ENCODE peak calls at places on chromosomes 6 and 20, in seven cellular contexts. E is tibial nerve; N is tibial artery; R is fibroblast of lung; P is CD8-positive, alpha-beta memory T cell; S is MM.1S; A is cardiac muscle cell. G is an unnamed sample.
A peak's percentile ranks its signal among the peaks of the same experiment; 100 is the strongest.

GRCh38 chr6:14276667-14277404 is 159.3 kb downstream of the CD83 start:
- DNase-seq in E (no peak), N (no peak), R (no peak), P (no peak), S (peak; percentile 71), A (no peak), G (no peak)

GRCh38 chr20:50663095-50663821 is 28.1 kb downstream of the RIPOR3 start:
- DNase-seq in E (no peak), N (no peak), R (no peak), P (no peak), S (peak; percentile 26), A (peak; percentile 46), G (no peak)

GRCh38 chr6:141326426-141326825 is 806.3 kb upstream of the GJE1 start:
- DNase-seq in E (peak; percentile 54), N (peak; percentile 45), R (peak; percentile 99), P (no peak), S (no peak), A (no peak), G (no peak)

GRCh38 chr6:131060311-131060710 is 2.7 kb downstream of the EPB41L2 start:
- DNase-seq in E (no peak), N (no peak), R (no peak), P (no peak), S (no peak), A (no peak), G (no peak)

GRCh38 chr20:18477218-18477617 is 10.0 kb downstream of the POLR3F start:
- DNase-seq in E (no peak), N (no peak), R (no peak), P (no peak), S (no peak), A (no peak), G (no peak)

GRCh38 chr20:48826883-48827771 is 672 bp downstream of the PREX1 start:
- DNase-seq in E (no peak), N (no peak), R (peak; percentile 28), P (peak; percentile 33), S (peak; percentile 30), A (peak; percentile 62), G (peak; percentile 23)

GRCh38 chr20:42635699-42636411 is 553.9 kb downstream of the PTPRT start:
- DNase-seq in E (no peak), N (no peak), R (no peak), P (no peak), S (no peak), A (peak; percentile 30), G (no peak)

GRCh38 chr6:147177286-147177685 is 26.9 kb upstream of the STXBP5 start:
- DNase-seq in E (no peak), N (no peak), R (no peak), P (no peak), S (no peak), A (no peak), G (no peak)

GRCh38 chr6:142857609-142858195 is 87.3 kb downstream of the HIVEP2 start:
- DNase-seq in E (no peak), N (no peak), R (no peak), P (no peak), S (no peak), A (no peak), G (peak; percentile 22)

GRCh38 chr6:25472314-25472713 is 179.7 kb upstream of the SCGN start:
- DNase-seq in E (no peak), N (no peak), R (no peak), P (no peak), S (no peak), A (no peak), G (no peak)

GRCh38 chr6:68777956-68778355 is 142.9 kb downstream of the ADGRB3 start:
- DNase-seq in E (peak; percentile 7), N (no peak), R (peak; percentile 69), P (no peak), S (no peak), A (peak; percentile 12), G (no peak)

GRCh38 chr20:43662943-43663655 is 3.8 kb upstream of the MYBL2 start:
- DNase-seq in E (no peak), N (no peak), R (no peak), P (no peak), S (no peak), A (no peak), G (no peak)

GRCh38 chr6:105495515-105495914 is 92.6 kb upstream of the PREP start:
- DNase-seq in E (no peak), N (no peak), R (no peak), P (no peak), S (no peak), A (no peak), G (no peak)

GRCh38 chr6:157946865-157947532 is 34.7 kb upstream of the SYNJ2 start:
- DNase-seq in E (no peak), N (no peak), R (peak; percentile 28), P (no peak), S (peak; percentile 12), A (no peak), G (no peak)

GRCh38 chr20:43767686-43768474 is 41.1 kb upstream of the GTSF1L start:
- DNase-seq in E (no peak), N (no peak), R (peak; percentile 33), P (no peak), S (no peak), A (no peak), G (no peak)

GRCh38 chr6:72955666-72956065 is 269.6 kb downstream of the KHDC1L start:
- DNase-seq in E (no peak), N (no peak), R (no peak), P (no peak), S (no peak), A (no peak), G (no peak)

GRCh38 chr20:45971425-45971674 is 653 bp downstream of the ZNF335 start:
- DNase-seq in E (no peak), N (no peak), R (no peak), P (no peak), S (no peak), A (no peak), G (no peak)

GRCh38 chr20:44153636-44154043 is 33.3 kb downstream of the JPH2 start:
- DNase-seq in E (no peak), N (no peak), R (no peak), P (no peak), S (no peak), A (no peak), G (no peak)

GRCh38 chr20:3767434-3768341 is at the start of gene ADISSP:
- DNase-seq in E (peak; percentile 96), N (peak; percentile 98), R (peak; percentile 98), P (peak; percentile 96), S (peak; percentile 99), A (peak; percentile 98), G (peak; percentile 94)

GRCh38 chr6:128357391-128358110 is 162.8 kb downstream of the PTPRK start:
- DNase-seq in E (no peak), N (no peak), R (no peak), P (no peak), S (no peak), A (no peak), G (no peak)
- H3K9me3 ChIP-seq in E (no peaks in the 10 kb centered on the region), N (no peaks in the 10 kb centered on the region), R (no peaks in the 10 kb centered on the region), P (no peaks in the 10 kb centered on the region), S (no peaks in the 10 kb centered on the region), A (no peaks in the 10 kb centered on the region), G (no peaks in the 10 kb centered on the region)

GRCh38 chr6:318265-318890 is 26.1 kb downstream of the DUSP22 start:
- DNase-seq in E (no peak), N (no peak), R (no peak), P (no peak), S (no peak), A (no peak), G (no peak)

GRCh38 chr6:319177-320131 is 27.2 kb downstream of the DUSP22 start:
- DNase-seq in E (no peak), N (no peak), R (no peak), P (no peak), S (peak; percentile 97), A (no peak), G (no peak)

GRCh38 chr6:321158-321438 is 28.8 kb downstream of the DUSP22 start:
- DNase-seq in E (no peak), N (no peak), R (no peak), P (no peak), S (no peak), A (no peak), G (peak; percentile 4)

GRCh38 chr6:322205-322930 is 30.1 kb downstream of the DUSP22 start:
- DNase-seq in E (no peak), N (no peak), R (no peak), P (no peak), S (peak; percentile 86), A (no peak), G (peak; percentile 0)

GRCh38 chr6:320351-321157 is 28.3 kb downstream of the DUSP22 start:
- DNase-seq in E (no peak), N (no peak), R (no peak), P (no peak), S (no peak), A (no peak), G (no peak)
- H3K9me3 ChIP-seq in E (no peaks in the 10 kb centered on the region), N (no peaks in the 10 kb centered on the region), R (no peaks in the 10 kb centered on the region), P (no peaks in the 10 kb centered on the region), S (no peaks in the 10 kb centered on the region), A (peaks cover 3% of the 10 kb centered on the region), G (no peaks in the 10 kb centered on the region)

DNA sequence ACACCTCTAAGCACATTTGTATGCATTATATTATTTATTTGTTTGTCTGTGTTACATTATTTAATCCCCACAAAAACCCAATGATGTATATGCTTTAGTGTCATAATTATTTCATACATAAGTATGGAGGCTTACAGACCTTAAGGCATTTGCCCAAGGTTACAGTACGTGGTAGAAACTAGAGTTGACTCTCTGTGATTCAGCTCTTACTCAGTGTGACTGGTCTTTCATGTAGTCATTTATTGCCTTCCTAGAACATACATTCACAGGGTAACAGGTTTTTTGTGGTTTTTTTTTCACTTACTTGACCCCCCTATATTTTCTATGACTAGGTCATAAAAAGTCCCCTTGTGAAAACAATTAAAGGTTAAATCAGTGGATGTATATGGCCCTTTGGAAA is 566.8 kb downstream of the TFAP2A start:
- DNase-seq in E (no peak), N (no peak), R (no peak), P (no peak), S (no peak), A (no peak), G (no peak)
- H3K9me3 ChIP-seq in E (no peaks in the 10 kb centered on the region), N (no peaks in the 10 kb centered on the region), R (no peaks in the 10 kb centered on the region), P (no peaks in the 10 kb centered on the region), S (no peaks in the 10 kb centered on the region), A (no peaks in the 10 kb centered on the region), G (no peaks in the 10 kb centered on the region)

GRCh38 chr6:168207421-168208175 is 112.0 kb downstream of the DACT2 start:
- DNase-seq in E (no peak), N (no peak), R (no peak), P (no peak), S (no peak), A (no peak), G (no peak)

GRCh38 chr6:168209420-168209819 is 110.2 kb downstream of the DACT2 start:
- DNase-seq in E (no peak), N (no peak), R (no peak), P (no peak), S (no peak), A (no peak), G (no peak)

GRCh38 chr6:168210239-168211107 is 109.1 kb downstream of the DACT2 start:
- DNase-seq in E (no peak), N (no peak), R (no peak), P (no peak), S (no peak), A (no peak), G (no peak)

GRCh38 chr6:168208436-168208835 is 111.1 kb downstream of the DACT2 start:
- DNase-seq in E (no peak), N (no peak), R (no peak), P (no peak), S (no peak), A (no peak), G (no peak)

DNA sequence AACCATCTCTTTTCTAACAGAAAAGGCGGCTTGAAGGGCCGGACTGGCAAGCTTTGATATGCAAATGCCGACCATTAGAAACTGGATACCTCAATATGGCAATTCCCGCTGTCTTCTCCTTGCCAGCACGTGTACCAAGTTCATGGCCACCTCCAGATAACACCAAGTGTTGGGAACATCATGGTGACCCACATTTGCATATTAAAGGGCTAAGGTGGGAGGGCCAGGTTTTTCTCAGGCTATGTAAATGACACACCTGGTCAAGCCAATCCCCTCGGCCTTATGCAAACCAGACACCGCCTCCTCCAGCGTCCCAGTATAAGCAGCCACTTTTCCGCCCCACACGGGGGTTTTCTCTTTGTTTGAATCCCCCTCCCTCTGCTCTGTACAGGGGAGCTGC is 110.7 kb downstream of the DACT2 start:
- DNase-seq in E (no peak), N (no peak), R (no peak), P (no peak), S (no peak), A (peak; percentile 32), G (no peak)
- H3K9me3 ChIP-seq in E (no peaks in the 10 kb centered on the region), N (no peaks in the 10 kb centered on the region), R (no peaks in the 10 kb centered on the region), P (no peaks in the 10 kb centered on the region), S (no peaks in the 10 kb centered on the region), A (no peaks in the 10 kb centered on the region), G (no peaks in the 10 kb centered on the region)